ENCODE peak calls at places on chromosomes 3 and 15, in four cellular contexts. I, U, H and C are unnamed samples.

GRCh38 chr3:69948246-69948862 is 51.2 kb upstream of the SAMMSON start:
- DNase-seq in I (peak; percentile 6), U (peak; percentile 4), H (no peak), C (peak; percentile 66)

GRCh38 chr15:77859491-77860060 is 217.9 kb downstream of the TBC1D2B start:
- DNase-seq in I (no peak), U (no peak), H (no peak), C (no peak)

GRCh38 chr3:182258538-182259177 is 534.6 kb upstream of the ATP11B start:
- DNase-seq in I (peak; percentile 31), U (peak; percentile 45), H (peak; percentile 6), C (no peak)

GRCh38 chr3:133448478-133449122 is 48.7 kb downstream of the BFSP2 start:
- DNase-seq in I (no peak), U (no peak), H (no peak), C (no peak)

GRCh38 chr15:65824031-65824743 is 32.1 kb upstream of the DENND4A start:
- DNase-seq in I (peak; percentile 58), U (peak; percentile 81), H (peak; percentile 88), C (peak; percentile 70)

GRCh38 chr3:52829906-52830463 is 487 bp downstream of the ITIH4 start:
- DNase-seq in I (no peak), U (no peak), H (no peak), C (no peak)

GRCh38 chr3:43872901-43873300 is 182.2 kb downstream of the ABHD5 start:
- DNase-seq in I (no peak), U (no peak), H (peak; percentile 45), C (peak; percentile 41)

GRCh38 chr3:43371494-43371893 is 85.2 kb downstream of the SNRK start:
- DNase-seq in I (no peak), U (no peak), H (no peak), C (no peak)

GRCh38 chr3:143277531-143277930 is 158.0 kb downstream of the CHST2 start:
- DNase-seq in I (no peak), U (no peak), H (no peak), C (no peak)

GRCh38 chr3:124714218-124714853 is 15.9 kb upstream of the UMPS start:
- DNase-seq in I (no peak), U (no peak), H (no peak), C (peak; percentile 21)

GRCh38 chr15:66411190-66411589 is 24.5 kb downstream of the MAP2K1 start:
- DNase-seq in I (no peak), U (no peak), H (no peak), C (no peak)

GRCh38 chr15:64197425-64197824 is 34.6 kb upstream of the PPIB start:
- DNase-seq in I (no peak), U (no peak), H (no peak), C (no peak)

GRCh38 chr15:41564286-41564959 is 5.4 kb downstream of the TYRO3 start:
- DNase-seq in I (no peak), U (peak; percentile 78), H (no peak), C (no peak)

GRCh38 chr3:120506076-120506827 is 55.5 kb upstream of the FSTL1 start:
- DNase-seq in I (no peak), U (peak; percentile 7), H (no peak), C (peak; percentile 28)

GRCh38 chr3:53613111-53613510 is 118.7 kb downstream of the CACNA1D start:
- DNase-seq in I (no peak), U (no peak), H (no peak), C (no peak)

GRCh38 chr3:45473841-45474240 is 85.5 kb downstream of the LARS2 start:
- DNase-seq in I (no peak), U (no peak), H (no peak), C (peak; percentile 33)

GRCh38 chr3:127399154-127399553 is 111.3 kb upstream of the PRR20G start:
- DNase-seq in I (no peak), U (no peak), H (no peak), C (no peak)

GRCh38 chr15:99009741-99010370 is 2.3 kb upstream of the PGPEP1L start:
- DNase-seq in I (no peak), U (no peak), H (no peak), C (peak; percentile 22)

GRCh38 chr3:172159376-172159775 is 120.0 kb downstream of the FNDC3B start:
- DNase-seq in I (no peak), U (no peak), H (no peak), C (peak; percentile 49)

GRCh38 chr3:193788189-193788946 is 195.4 kb downstream of the OPA1 start:
- DNase-seq in I (peak; percentile 51), U (peak; percentile 64), H (peak; percentile 74), C (peak; percentile 53)

GRCh38 chr3:25904248-25904647 is 114.4 kb downstream of the OXSM start:
- DNase-seq in I (no peak), U (no peak), H (no peak), C (no peak)

GRCh38 chr3:148459931-148460513 is 237.7 kb upstream of the AGTR1 start:
- DNase-seq in I (peak; percentile 6), U (no peak), H (no peak), C (peak; percentile 23)

DNA sequence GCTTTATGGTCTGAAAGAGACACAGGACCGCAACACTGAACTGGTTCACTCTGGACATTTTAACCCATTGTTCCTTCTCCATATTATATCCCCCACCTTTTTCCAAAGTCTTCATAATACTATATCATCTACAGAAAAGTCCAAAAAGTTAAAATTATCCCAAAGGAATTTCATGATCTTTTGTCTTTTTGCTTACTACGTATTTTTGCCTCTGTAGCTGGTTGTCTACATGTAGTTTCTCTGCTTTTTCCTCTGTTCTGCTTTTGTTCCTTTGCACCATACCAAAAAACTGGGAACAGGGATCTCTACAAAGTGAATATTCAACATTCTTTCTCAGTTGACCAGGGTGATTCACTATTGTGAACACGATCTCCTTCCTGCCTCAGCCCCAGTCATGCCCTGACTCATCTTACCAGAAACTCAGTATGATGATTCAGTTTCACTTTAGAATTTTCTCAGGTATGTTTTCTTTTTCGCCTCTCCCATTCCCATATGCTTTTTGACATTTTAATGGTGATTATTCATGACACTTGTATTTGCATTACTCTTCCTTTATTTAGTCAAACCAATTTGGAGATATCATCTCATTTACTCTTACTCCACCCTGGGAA is 14.4 kb downstream of the EMC4 start:
- DNase-seq in I (peak; percentile 67), U (peak; percentile 6), H (peak; percentile 68), C (peak; percentile 91)
- TF ChIP-seq CEBPB in I (no peak), U (no peak), H (no peak), C (no peak)

DNA sequence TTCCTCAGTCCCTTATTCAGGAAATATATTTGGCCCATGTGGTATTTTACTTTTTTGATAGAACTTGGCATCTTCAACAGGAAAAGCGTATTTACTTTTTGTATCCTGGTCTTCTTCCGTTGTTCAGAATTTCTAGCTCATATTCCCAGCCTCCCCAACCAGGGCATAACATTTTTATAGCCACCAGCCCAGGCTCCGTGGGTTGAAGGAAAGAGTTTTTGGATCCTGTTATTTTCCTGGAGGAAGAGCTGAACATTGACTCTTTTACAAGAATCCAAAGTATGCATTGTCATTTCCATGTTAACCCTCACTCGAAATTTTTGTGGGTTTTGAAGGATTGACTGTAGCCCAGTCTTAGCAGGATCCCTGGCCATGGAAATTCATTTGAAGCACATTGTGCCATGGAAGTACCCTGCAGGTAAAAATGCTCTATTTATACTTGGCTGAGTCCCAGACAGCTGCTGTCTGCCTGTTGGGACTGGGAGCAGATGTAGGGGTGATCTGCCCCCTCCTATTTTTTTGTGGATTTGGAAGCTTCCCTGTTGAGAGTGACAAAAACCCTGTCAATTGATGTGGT is 98.8 kb downstream of the AKAP13 start:
- DNase-seq in I (no peak), U (no peak), H (no peak), C (peak; percentile 62)
- H3K4me1 ChIP-seq in I (peaks cover 37% of the 10 kb centered on the region), U (peaks cover 27% of the 10 kb centered on the region), H (peaks cover 63% of the 10 kb centered on the region), C (peaks cover 19% of the 10 kb centered on the region)

GRCh38 chr15:68843425-68844311 is 23.0 kb upstream of the ANP32A start:
- DNase-seq in I (no peak), U (no peak), H (no peak), C (no peak)
- TF ChIP-seq CEBPB in I (no peak), U (no peak), H (no peak), C (no peak)

DNA sequence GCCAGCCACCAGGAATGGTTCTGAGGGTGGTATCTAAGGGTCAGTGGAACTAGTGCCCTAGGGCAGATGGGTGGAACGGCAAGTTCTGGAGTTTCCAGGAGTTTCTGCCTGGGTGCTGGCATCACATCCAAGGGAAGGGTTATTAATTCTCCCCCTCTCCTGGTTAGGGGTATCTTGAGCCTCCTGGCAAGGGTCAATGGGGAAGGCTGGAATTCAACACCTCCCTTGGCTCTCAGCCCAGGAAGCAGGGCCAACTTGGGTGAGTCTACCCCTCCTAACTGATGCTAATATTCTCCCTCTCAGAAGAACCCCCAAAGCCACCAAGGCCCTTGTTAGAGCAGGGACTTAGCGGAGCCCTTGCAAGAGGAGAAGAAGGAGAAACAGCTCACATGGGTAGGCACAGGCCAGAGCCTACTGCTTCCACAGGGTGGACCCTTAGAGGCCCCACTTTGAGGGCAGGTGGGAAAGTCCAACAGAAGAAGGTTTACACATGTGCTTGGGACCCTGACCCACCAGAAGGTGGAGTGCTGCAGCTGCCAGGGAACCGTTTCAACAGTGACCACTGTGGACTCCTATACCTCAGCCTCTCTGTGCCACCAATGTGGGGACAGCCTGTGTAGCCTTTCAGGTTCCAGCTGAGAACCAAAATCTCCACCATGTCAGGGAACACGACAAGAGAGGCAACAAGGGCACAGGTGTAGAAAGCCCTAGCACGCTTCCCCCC is 3.3 kb downstream of the TMEM115 start:
- DNase-seq in I (no peak), U (no peak), H (no peak), C (no peak)
- H3K4me1 ChIP-seq in I (peaks cover 47% of the 10 kb centered on the region), U (peaks cover 49% of the 10 kb centered on the region), H (peaks cover 41% of the 10 kb centered on the region), C (peaks cover 32% of the 10 kb centered on the region)

DNA sequence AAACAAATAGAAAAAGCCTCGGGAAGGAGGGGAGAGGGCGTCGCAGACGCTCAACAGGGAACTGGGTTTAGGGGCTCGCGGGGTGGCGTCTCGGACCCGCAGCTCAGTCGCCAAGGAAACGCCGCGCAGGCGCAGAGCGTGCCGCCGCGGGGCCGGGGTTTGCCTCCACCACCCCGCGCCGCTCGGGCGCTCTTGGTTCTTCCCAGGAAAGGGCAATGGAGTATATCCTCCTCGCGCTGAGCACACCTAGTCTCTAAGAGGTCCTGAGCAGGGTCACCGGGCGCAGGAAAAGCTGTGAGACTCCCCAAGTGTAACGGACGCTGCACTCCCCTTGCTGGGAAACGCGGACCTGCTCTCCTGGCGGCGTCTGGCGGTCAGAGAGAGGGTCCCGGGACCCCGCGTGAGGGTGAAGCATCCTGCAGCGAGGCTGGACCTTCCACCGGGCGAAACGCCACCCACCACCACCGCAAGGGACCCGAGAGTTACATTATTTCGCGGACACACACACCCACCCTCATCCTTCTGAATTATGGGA is 713 bp downstream of the PLCH1 start:
- DNase-seq in I (peak; percentile 27), U (peak; percentile 48), H (peak; percentile 86), C (peak; percentile 4)
- TF ChIP-seq CEBPB in I (no peak), U (no peak), H (no peak), C (no peak)

DNA sequence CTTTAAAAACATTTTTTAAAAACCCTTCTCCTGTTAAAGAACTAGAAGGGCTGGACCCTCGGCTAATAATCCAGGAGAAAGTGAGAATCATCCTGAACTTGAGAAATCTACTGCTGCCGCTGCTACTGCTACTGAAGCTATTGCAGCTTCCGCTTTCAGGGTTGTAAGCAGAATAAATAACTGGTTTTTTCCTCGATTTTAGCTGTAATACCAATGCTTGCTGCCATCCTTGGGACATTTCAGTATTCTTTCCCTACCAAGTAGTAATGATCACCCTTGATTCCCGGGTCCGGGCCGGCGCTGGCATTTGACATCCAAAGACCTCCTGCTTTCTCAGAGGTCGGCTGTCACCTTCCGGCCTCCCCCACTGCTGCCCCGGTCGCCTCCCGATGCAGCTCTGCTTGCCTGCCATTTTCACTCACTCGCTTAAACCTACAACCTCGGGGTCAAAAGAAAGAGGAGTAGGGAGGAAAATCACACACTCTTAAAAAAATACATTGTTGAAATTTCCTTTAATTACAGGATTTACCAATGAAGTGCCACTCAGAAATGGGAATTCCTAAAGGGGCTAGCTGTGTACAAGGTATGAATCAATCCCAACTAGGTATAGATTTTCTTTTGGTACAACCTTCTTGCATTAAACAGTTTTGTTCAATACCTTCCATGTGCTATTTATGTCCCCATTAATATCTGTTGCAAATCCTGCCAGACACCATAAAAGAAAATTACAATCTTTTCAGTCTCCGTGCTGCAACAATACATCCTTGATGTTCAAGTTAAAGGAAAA is 715 bp upstream of the MECOM start:
- DNase-seq in I (no peak), U (no peak), H (no peak), C (no peak)
- H3K4me1 ChIP-seq in I (peaks cover 32% of the 10 kb centered on the region), U (peaks cover 32% of the 10 kb centered on the region), H (peaks cover 30% of the 10 kb centered on the region), C (no peaks in the 10 kb centered on the region)

GRCh38 chr15:76309561-76310330 is 1.5 kb downstream of the ETFA start:
- DNase-seq in I (no peak), U (no peak), H (no peak), C (no peak)
- TF ChIP-seq CEBPB in I (no peak), U (no peak), H (no peak), C (no peak)